ENCODE peak calls at places on chromosome 10, in seven cellular contexts. K, X, Q, V, G, P and W are unnamed samples.

GRCh38 chr10:70130878-70131559 is 1.6 kb downstream of the AIFM2 start:
- DNase-seq in K (no peak), X (no peak), Q (peak), V (peak), G (peak), P (peak), W (peak)

GRCh38 chr10:119811122-119811521 is 61.5 kb downstream of the MCMBP start:
- DNase-seq in K (no peak), X (no peak), Q (no peak), V (no peak), G (no peak), P (no peak), W (no peak)

GRCh38 chr10:22325272-22325947 is 4.5 kb downstream of the BMI1 start:
- DNase-seq in K (peak), X (peak), Q (peak), V (peak), G (peak), P (peak), W (peak)

GRCh38 chr10:73106301-73106700 is 4.0 kb upstream of the NUDT13 start:
- DNase-seq in K (no peak), X (no peak), Q (no peak), V (no peak), G (no peak), P (no peak), W (no peak)

GRCh38 chr10:21464134-21464533 is 61.3 kb downstream of the SKIDA1 start:
- DNase-seq in K (no peak), X (no peak), Q (no peak), V (no peak), G (peak), P (no peak), W (peak)

GRCh38 chr10:84088626-84089025 is 50.7 kb upstream of the GHITM start:
- DNase-seq in K (no peak), X (no peak), Q (no peak), V (no peak), G (no peak), P (no peak), W (peak)

GRCh38 chr10:8487346-8487745 is 432.9 kb downstream of the GATA3 start:
- DNase-seq in K (no peak), X (no peak), Q (no peak), V (no peak), G (no peak), P (no peak), W (no peak)

GRCh38 chr10:124595143-124595883 is 133.7 kb downstream of the LHPP start:
- DNase-seq in K (peak), X (no peak), Q (no peak), V (no peak), G (no peak), P (no peak), W (no peak)

GRCh38 chr10:23110722-23111660 is 15.6 kb downstream of the MSRB2 start:
- DNase-seq in K (no peak), X (no peak), Q (no peak), V (no peak), G (no peak), P (no peak), W (no peak)

GRCh38 chr10:101060951-101061813 is 607 bp upstream of the KAZALD1 start:
- DNase-seq in K (peak), X (peak), Q (peak), V (peak), G (peak), P (peak), W (peak)

GRCh38 chr10:5659702-5660528 is 6.5 kb downstream of the ASB13 start:
- DNase-seq in K (peak), X (no peak), Q (peak), V (peak), G (peak), P (peak), W (peak)

GRCh38 chr10:59517961-59518360 is 155.6 kb upstream of the FAM13C start:
- DNase-seq in K (no peak), X (no peak), Q (no peak), V (no peak), G (no peak), P (no peak), W (no peak)

GRCh38 chr10:49738616-49739360 is 23.3 kb downstream of the OGDHL start:
- DNase-seq in K (no peak), X (no peak), Q (peak), V (no peak), G (no peak), P (peak), W (no peak)

GRCh38 chr10:84158549-84158948 is 15.1 kb upstream of the GPR15LG start:
- DNase-seq in K (no peak), X (no peak), Q (no peak), V (no peak), G (no peak), P (no peak), W (no peak)

GRCh38 chr10:123429631-123430257 is 236.4 kb upstream of the GPR26 start:
- DNase-seq in K (no peak), X (no peak), Q (no peak), V (peak), G (peak), P (no peak), W (no peak)

GRCh38 chr10:69004821-69005220 is 16.2 kb downstream of the KIFBP start:
- DNase-seq in K (no peak), X (no peak), Q (no peak), V (peak), G (peak), P (no peak), W (peak)

GRCh38 chr10:62502995-62503613 is 128.9 kb downstream of the ZNF365 start:
- DNase-seq in K (no peak), X (no peak), Q (no peak), V (no peak), G (peak), P (no peak), W (peak)

GRCh38 chr10:28492556-28492955 is 40.4 kb upstream of the WAC start:
- DNase-seq in K (no peak), X (no peak), Q (no peak), V (no peak), G (no peak), P (no peak), W (no peak)

GRCh38 chr10:72080042-72081035 is 8.0 kb downstream of the SPOCK2 start:
- DNase-seq in K (no peak), X (no peak), Q (no peak), V (no peak), G (no peak), P (no peak), W (no peak)

GRCh38 chr10:74434577-74434976 is 283.6 kb downstream of the ADK start:
- DNase-seq in K (no peak), X (no peak), Q (no peak), V (no peak), G (no peak), P (no peak), W (no peak)
- H3K4me3 ChIP-seq in K (no peak), X (no peak), Q (no peak), V (no peak), G (no peak), P (no peak), W (no peak)

GRCh38 chr10:85794553-85794952 is 572.0 kb downstream of the GRID1 start:
- DNase-seq in K (no peak), X (no peak), Q (no peak), V (no peak), G (no peak), P (no peak), W (no peak)

GRCh38 chr10:85790155-85790789 is 576.3 kb downstream of the GRID1 start:
- DNase-seq in K (no peak), X (no peak), Q (no peak), V (no peak), G (no peak), P (no peak), W (no peak)

GRCh38 chr10:85795460-85795859 is 571.1 kb downstream of the GRID1 start:
- DNase-seq in K (no peak), X (no peak), Q (no peak), V (no peak), G (no peak), P (no peak), W (no peak)

GRCh38 chr10:85791846-85792532 is 574.6 kb downstream of the GRID1 start:
- DNase-seq in K (no peak), X (no peak), Q (no peak), V (peak), G (peak), P (no peak), W (peak)

DNA sequence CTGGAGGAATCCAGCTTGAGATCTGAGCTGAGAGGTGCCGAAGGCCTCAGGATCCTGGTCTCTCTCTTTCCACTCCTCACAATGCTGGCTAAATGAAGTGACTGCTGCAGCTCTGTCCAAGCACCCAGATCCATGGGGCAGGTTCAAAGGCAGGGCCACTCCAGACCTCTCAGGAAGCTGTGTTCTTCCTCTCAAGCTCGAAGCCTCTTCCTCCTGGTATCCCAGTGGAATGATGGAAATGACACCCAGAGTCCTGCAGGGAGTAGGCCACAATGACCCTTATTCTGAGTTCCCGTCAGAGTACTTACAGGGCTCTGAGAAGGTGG is 574.1 kb downstream of the GRID1 start:
- DNase-seq in K (no peak), X (no peak), Q (no peak), V (no peak), G (no peak), P (no peak), W (no peak)
- TF ChIP-seq CTCF in K (no peak), X (no peak), Q (no peak), V (no peak), G (no peak), P (no peak), W (no peak)

GRCh38 chr10:43689618-43689954 is 40.9 kb upstream of the ZNF32 start:
- DNase-seq in K (peak), X (peak), Q (peak), V (no peak), G (peak), P (peak), W (peak)
- H3K4me3 ChIP-seq in K (peak), X (peak), Q (peak), V (peak), G (peak), P (peak), W (peak)

GRCh38 chr10:35600193-35600592 is 4.9 kb upstream of the GJD4 start:
- DNase-seq in K (no peak), X (no peak), Q (no peak), V (no peak), G (no peak), P (no peak), W (peak)
- TF ChIP-seq CTCF in K (no peak), X (no peak), Q (no peak), V (no peak), G (peak), P (no peak), W (peak)

DNA sequence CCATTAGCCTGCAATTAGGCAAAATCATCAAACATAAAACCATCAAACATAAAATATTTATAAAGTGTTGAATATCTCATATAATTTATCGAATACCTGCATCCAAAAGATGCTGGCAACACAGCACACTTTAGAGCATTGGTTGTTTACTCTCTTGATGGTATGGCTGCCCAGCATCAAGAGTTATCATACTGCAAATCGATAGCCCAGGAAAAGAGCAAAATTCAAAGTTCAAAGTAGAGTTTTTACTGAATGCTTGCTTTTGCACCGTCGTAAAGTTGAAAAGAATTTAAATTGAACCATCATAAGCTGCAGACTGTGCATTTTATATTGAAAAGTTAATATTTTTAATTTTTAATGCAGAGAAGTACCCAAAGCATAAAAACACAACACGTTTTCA is 4.2 kb upstream of the GSTO2 start:
- DNase-seq in K (no peak), X (no peak), Q (no peak), V (no peak), G (no peak), P (no peak), W (no peak)
- H3K4me3 ChIP-seq in K (no peak), X (no peak), Q (no peak), V (no peak), G (no peak), P (no peak), W (no peak)

GRCh38 chr10:74891048-74891447 is 64.6 kb downstream of the KAT6B start:
- DNase-seq in K (no peak), X (no peak), Q (no peak), V (no peak), G (no peak), P (no peak), W (no peak)

GRCh38 chr10:74890460-74890859 is 64.1 kb downstream of the KAT6B start:
- DNase-seq in K (no peak), X (no peak), Q (no peak), V (no peak), G (no peak), P (no peak), W (no peak)

GRCh38 chr10:74889662-74889998 is 63.2 kb downstream of the KAT6B start:
- DNase-seq in K (no peak), X (no peak), Q (no peak), V (no peak), G (no peak), P (no peak), W (no peak)

GRCh38 chr10:74887614-74888284 is 61.3 kb downstream of the KAT6B start:
- DNase-seq in K (no peak), X (no peak), Q (no peak), V (no peak), G (no peak), P (no peak), W (no peak)

DNA sequence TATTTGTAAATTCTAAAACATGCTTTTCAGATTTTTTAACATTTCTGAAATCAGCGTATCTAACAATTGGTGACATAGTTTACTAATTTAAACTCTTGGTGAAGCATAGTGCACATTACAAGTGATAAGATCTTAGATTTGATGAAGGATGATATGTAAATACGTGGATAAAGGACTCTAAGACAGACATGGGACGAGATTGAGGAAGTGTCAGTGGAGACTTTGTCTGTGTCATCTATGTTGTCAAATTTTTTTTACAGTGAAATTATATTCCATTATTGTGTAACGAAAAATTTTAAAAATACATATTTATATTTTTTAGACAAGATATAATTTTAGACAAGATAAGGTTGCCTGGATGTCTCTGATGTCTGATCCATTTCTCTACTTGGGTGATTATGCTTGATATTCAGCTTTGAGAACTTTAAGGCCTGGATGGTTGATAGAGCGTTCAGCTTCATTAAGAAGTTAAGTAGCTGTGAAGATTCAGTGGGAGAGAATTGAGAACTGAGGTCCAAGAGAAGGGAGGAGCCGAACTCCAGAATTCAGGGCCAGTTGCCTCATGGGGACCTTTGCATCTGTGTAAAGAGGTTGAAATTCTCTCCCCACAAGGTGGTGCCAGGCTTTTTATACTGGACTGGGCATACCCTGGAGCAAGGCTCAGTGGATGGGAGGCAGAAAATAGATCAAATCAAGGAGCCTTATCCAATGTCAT is 62.7 kb downstream of the KAT6B start:
- DNase-seq in K (no peak), X (no peak), Q (no peak), V (no peak), G (no peak), P (no peak), W (peak)
- TF ChIP-seq CTCF in K (peak), X (no peak), Q (no peak), V (no peak), G (peak), P (no peak), W (peak)

GRCh38 chr10:45460235-45460878 is 86.3 kb downstream of the ALOX5 start:
- DNase-seq in K (no peak), X (no peak), Q (no peak), V (no peak), G (no peak), P (no peak), W (no peak)
- H3K4me3 ChIP-seq in K (no peak), X (no peak), Q (no peak), V (no peak), G (no peak), P (no peak), W (no peak)